ENCODE peak calls at places on chromosomes 4 and X, in five cellular contexts. P is psoas muscle, E is coronary artery, T is amygdala, Y is Peyer's patch. M is an unnamed sample.

GRCh38 chr4:8835521-8836365 is 35.9 kb downstream of the HMX1 start:
- DNase-seq in Y (peak; percentile 25), P (peak; percentile 35), T (no peak), E (peak; percentile 60), M (no peak)

GRCh38 chrX:75337525-75337924 is 63.6 kb downstream of the UPRT start:
- DNase-seq in E (no peak), Y (no peak), T (no peak), P (no peak), M (no peak)

GRCh38 chr4:57462843-57463242 is 352.7 kb upstream of the IGFBP7 start:
- DNase-seq in T (no peak), E (no peak), P (no peak), Y (no peak), M (no peak)

GRCh38 chrX:24168807-24169206 is 19.3 kb downstream of the ZFX start:
- DNase-seq in E (no peak), P (no peak), T (no peak), Y (no peak), M (no peak)

GRCh38 chrX:1534321-1535168 is 2.4 kb downstream of the P2RY8 start:
- DNase-seq in P (no peak), T (no peak), E (no peak), Y (peak; percentile 49), M (peak; percentile 42)

GRCh38 chr4:82848706-82849105 is 42.2 kb downstream of the SEC31A start:
- DNase-seq in Y (no peak), T (no peak), P (no peak), E (no peak), M (no peak)

GRCh38 chr4:182874946-182875345 is 42.2 kb downstream of the DCTD start:
- DNase-seq in P (no peak), Y (no peak), E (no peak), T (no peak), M (no peak)

GRCh38 chrX:25968920-25969319 is 169.2 kb upstream of the MAGEB18 start:
- DNase-seq in E (no peak), T (no peak), Y (no peak), P (no peak), M (no peak)

GRCh38 chr4:20847124-20847747 is 147.0 kb downstream of the PACRGL start:
- DNase-seq in P (no peak), Y (no peak), T (no peak), E (no peak), M (no peak)

GRCh38 chr4:47084111-47084510 is 52.7 kb downstream of the GABRB1 start:
- DNase-seq in E (no peak), T (no peak), Y (no peak), P (no peak), M (no peak)

GRCh38 chr4:83569967-83570366 is 34.1 kb downstream of the GPAT3 start:
- DNase-seq in T (no peak), P (no peak), Y (no peak), E (no peak), M (no peak)

GRCh38 chr4:79653871-79654270 is 245.8 kb upstream of the GK2 start:
- DNase-seq in T (no peak), P (no peak), Y (no peak), E (no peak), M (no peak)

GRCh38 chr4:114304567-114304966 is 294.0 kb upstream of the UGT8 start:
- DNase-seq in Y (no peak), T (no peak), P (no peak), E (no peak), M (no peak)

GRCh38 chr4:82601242-82602015 is 39.6 kb upstream of the TMEM150C start:
- DNase-seq in Y (no peak), T (no peak), E (no peak), P (no peak), M (no peak)

GRCh38 chrX:53421772-53422090 is 723 bp downstream of the SMC1A start:
- DNase-seq in E (no peak), P (no peak), Y (no peak), T (no peak), M (no peak)

GRCh38 chr4:2417765-2418651 is at the start of gene ZFYVE28:
- DNase-seq in E (no peak), Y (peak; percentile 61), P (no peak), T (no peak), M (no peak)

GRCh38 chr4:54446556-54446955 is 211.2 kb upstream of the KIT start:
- DNase-seq in P (no peak), T (no peak), E (no peak), Y (no peak), M (no peak)

GRCh38 chr4:152828122-152828521 is 48.4 kb downstream of the ARFIP1 start:
- DNase-seq in E (no peak), T (no peak), P (no peak), Y (no peak), M (no peak)

GRCh38 chr4:23333556-23333945 is 556.3 kb downstream of the PPARGC1A start:
- DNase-seq in Y (no peak), P (no peak), E (no peak), T (no peak), M (no peak)

GRCh38 chrX:136192135-136192534 is 44.8 kb downstream of the FHL1 start:
- DNase-seq in P (no peak), Y (no peak), T (no peak), E (no peak), M (no peak)

GRCh38 chr4:76311896-76312331 is 5.4 kb downstream of the STBD1 start:
- DNase-seq in P (peak; percentile 70), T (no peak), Y (no peak), E (no peak), M (peak; percentile 80)

GRCh38 chrX:110004210-110004609 is 1.3 kb downstream of the TMEM164 start:
- DNase-seq in E (no peak), Y (peak; percentile 81), P (peak; percentile 64), T (no peak), M (peak; percentile 50)

GRCh38 chr4:43846111-43846587 is 602.5 kb downstream of the KCTD8 start:
- DNase-seq in P (peak; percentile 42), T (no peak), E (no peak), Y (no peak), M (no peak)

GRCh38 chrX:151873096-151873495 is 39.6 kb upstream of the MAGEA4 start:
- DNase-seq in T (no peak), E (no peak), P (no peak), Y (no peak), M (no peak)

GRCh38 chr4:71231073-71231752 is 107.6 kb upstream of the SLC4A4 start:
- DNase-seq in P (peak; percentile 95), Y (peak; percentile 87), E (peak; percentile 89), T (peak; percentile 4), M (peak; percentile 97)

GRCh38 chr4:77007358-77008230 is 58.0 kb downstream of the SEPTIN11 start:
- DNase-seq in T (no peak), Y (no peak), P (no peak), E (no peak), M (no peak)

GRCh38 chr4:27775156-27775555 is 914.5 kb downstream of the STIM2 start:
- DNase-seq in T (no peak), P (no peak), Y (no peak), E (no peak), M (no peak)

GRCh38 chr4:121827851-121828250 is 4.2 kb upstream of the CCNA2 start:
- DNase-seq in E (no peak), P (no peak), T (no peak), Y (no peak), M (no peak)

GRCh38 chrX:118745570-118745969 is 18.2 kb downstream of the IL13RA1 start:
- DNase-seq in Y (no peak), E (no peak), T (no peak), P (no peak), M (no peak)

GRCh38 chrX:17527135-17527701 is 152.2 kb downstream of the NHS start:
- DNase-seq in T (no peak), Y (no peak), P (no peak), E (no peak), M (no peak)

GRCh38 chr4:87718221-87718620 is 68.1 kb downstream of the DMP1 start:
- DNase-seq in E (no peak), Y (no peak), T (no peak), P (peak; percentile 71), M (no peak)

GRCh38 chr4:172787117-172787516 is 381.5 kb upstream of the GALNT7 start:
- DNase-seq in T (no peak), P (no peak), Y (no peak), E (no peak), M (no peak)

GRCh38 chr4:77990456-77990855 is 66.7 kb upstream of the FRAS1 start:
- DNase-seq in P (no peak), E (no peak), Y (no peak), T (no peak), M (no peak)

GRCh38 chr4:181234951-181235350 is 1008.3 kb upstream of the TENM3 start:
- DNase-seq in T (no peak), E (no peak), Y (no peak), P (no peak), M (no peak)

GRCh38 chrX:19372170-19373033 is 28.7 kb downstream of the PDHA1 start:
- DNase-seq in T (peak; percentile 1), E (no peak), P (peak; percentile 70), Y (peak; percentile 81), M (peak; percentile 54)

GRCh38 chrX:39767446-39767845 is 330.3 kb downstream of the BCOR start:
- DNase-seq in Y (no peak), T (no peak), P (no peak), E (no peak), M (no peak)

GRCh38 chr4:46329118-46329976 is 60.6 kb downstream of the GABRA2 start:
- DNase-seq in Y (peak; percentile 54), E (no peak), T (no peak), P (no peak), M (no peak)

GRCh38 chrX:45602151-45602550 is 401.5 kb upstream of the DIPK2B start:
- DNase-seq in T (no peak), P (no peak), Y (no peak), E (no peak), M (no peak)

GRCh38 chr4:168995537-168996295 is 14.3 kb downstream of the CBR4 start:
- DNase-seq in Y (no peak), E (no peak), T (no peak), P (no peak), M (no peak)

GRCh38 chr4:91620952-91621351 is 682.8 kb upstream of the GRID2 start:
- DNase-seq in Y (no peak), P (no peak), E (no peak), T (no peak), M (no peak)